ENCODE peak calls at places on chromosomes 16 and 17, in nine cellular contexts. F, N, A, B, R, X, L, E and H are unnamed samples.

GRCh38 chr16:53695070-53695469 is 8.6 kb downstream of the RPGRIP1L start:
- DNase-seq in X (no peak), E (no peak), B (no peak), A (no peak), R (no peak), F (peak; percentile 94), N (no peak), L (peak; percentile 91), H (no peak)

GRCh38 chr17:10600551-10600950 is 51.1 kb upstream of the MYH2 start:
- DNase-seq in A (no peak), R (no peak), B (peak; percentile 74), F (no peak), L (peak; percentile 62), E (no peak), N (no peak), X (no peak), H (no peak)

GRCh38 chr17:9928601-9929341 is 23.7 kb upstream of the RCVRN start:
- DNase-seq in X (no peak), L (peak; percentile 74), R (no peak), A (no peak), E (peak; percentile 20), B (peak; percentile 86), F (peak; percentile 72), N (no peak), H (no peak)

GRCh38 chr17:11047228-11047627 is 193.8 kb upstream of the SHISA6 start:
- DNase-seq in E (no peak), A (no peak), L (no peak), N (no peak), B (no peak), F (no peak), X (no peak), R (no peak), H (no peak)

GRCh38 chr16:2027024-2028010 is 615 bp downstream of the NHERF2 start:
- DNase-seq in X (no peak), F (peak; percentile 64), A (peak; percentile 80), E (peak; percentile 44), N (no peak), R (no peak), L (peak; percentile 60), B (peak; percentile 32), H (no peak)

GRCh38 chr17:15181333-15181732 is 83.8 kb downstream of the PMP22 start:
- DNase-seq in F (no peak), A (no peak), X (no peak), L (no peak), R (no peak), N (no peak), E (no peak), B (no peak), H (no peak)

GRCh38 chr17:28967240-28968135 is 16.2 kb upstream of the PHF12 start:
- DNase-seq in X (no peak), L (no peak), E (peak; percentile 46), A (peak; percentile 70), B (peak; percentile 27), F (peak; percentile 35), N (no peak), R (no peak), H (no peak)

GRCh38 chr17:39081851-39082250 is 69.6 kb downstream of the PLXDC1 start:
- DNase-seq in A (no peak), L (no peak), F (no peak), N (no peak), B (no peak), R (no peak), X (no peak), E (peak; percentile 19), H (no peak)

GRCh38 chr16:89303604-89304003 is 86.1 kb downstream of the ZNF778 start:
- DNase-seq in X (no peak), F (no peak), B (no peak), L (no peak), A (no peak), R (no peak), E (no peak), N (no peak), H (no peak)
- TF ChIP-seq CTCF in X (no peak), F (no peak), B (no peak), L (no peak), A (no peak), R (no peak), E (no peak), N (no peak), H (no peak)

GRCh38 chr17:63848834-63849689 is 6.6 kb upstream of the SMARCD2 start:
- DNase-seq in N (peak; percentile 69), X (peak; percentile 98), B (peak; percentile 93), L (peak; percentile 50), E (peak; percentile 95), F (peak; percentile 82), R (peak; percentile 93), A (peak; percentile 98), H (peak; percentile 96)

GRCh38 chr17:63854709-63855108 is 12.2 kb upstream of the SMARCD2 start:
- DNase-seq in A (peak; percentile 13), X (no peak), F (no peak), R (no peak), L (no peak), N (no peak), E (no peak), B (no peak), H (no peak)

GRCh38 chr17:63855185-63855584 is 12.7 kb upstream of the SMARCD2 start:
- DNase-seq in N (no peak), R (no peak), F (no peak), E (no peak), B (no peak), X (no peak), L (no peak), A (peak; percentile 30), H (no peak)

GRCh38 chr17:63850401-63850800 is 7.9 kb upstream of the SMARCD2 start:
- DNase-seq in L (no peak), E (no peak), R (no peak), B (no peak), X (peak; percentile 20), A (peak; percentile 36), N (no peak), F (no peak), H (no peak)

DNA sequence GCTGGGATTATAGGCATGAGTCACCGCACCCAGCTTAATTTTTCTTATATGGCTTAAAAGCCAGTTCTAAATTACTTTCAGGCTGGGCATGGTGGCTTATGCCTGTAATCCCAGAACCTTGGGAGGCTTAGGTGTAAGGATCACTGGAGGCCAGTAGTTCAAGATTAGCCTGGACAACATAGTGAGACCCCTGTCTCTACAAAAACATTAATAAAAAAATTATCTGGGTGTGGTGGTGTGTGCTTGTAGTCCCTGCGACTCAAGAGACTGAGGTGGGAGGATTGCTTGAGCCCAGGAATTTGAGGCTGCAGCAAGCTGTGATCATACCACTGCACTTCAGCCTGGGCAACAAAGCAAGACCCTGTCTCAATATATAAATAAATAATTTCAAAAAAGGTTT is 10.8 kb upstream of the SMARCD2 start:
- DNase-seq in N (no peak), A (peak; percentile 1), F (no peak), B (no peak), L (no peak), X (no peak), R (no peak), E (no peak), H (no peak)
- TF ChIP-seq CTCF in N (no peak), A (no peak), F (no peak), B (no peak), L (no peak), X (no peak), R (no peak), E (no peak), H (no peak)

DNA sequence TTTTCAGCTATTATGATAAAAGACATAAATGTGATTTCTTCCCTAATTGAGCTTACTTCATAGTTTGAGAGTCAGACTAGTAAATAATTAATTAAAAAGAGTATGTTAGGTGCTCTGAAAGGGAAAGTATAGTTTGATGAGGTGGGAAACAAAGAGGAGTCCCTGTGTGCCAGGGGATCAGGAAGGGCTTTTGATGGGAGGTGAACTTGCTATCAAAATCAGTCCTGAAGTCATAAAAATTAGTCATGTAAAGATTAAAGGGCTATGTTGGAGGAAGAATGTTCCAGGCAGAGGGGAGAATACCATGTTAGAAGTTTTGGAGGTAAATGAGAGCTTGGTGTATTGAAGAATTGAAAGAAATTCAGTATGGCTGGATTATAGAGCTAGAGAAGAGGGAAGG is 31.0 kb downstream of the NFAT5 start:
- DNase-seq in R (no peak), E (no peak), A (no peak), B (no peak), F (no peak), X (no peak), L (no peak), N (no peak), H (no peak)
- TF ChIP-seq CTCF in R (no peak), E (no peak), A (no peak), B (no peak), F (no peak), X (no peak), L (no peak), N (no peak), H (no peak)

GRCh38 chr16:46607529-46607928 is 13.7 kb downstream of the SHCBP1 start:
- DNase-seq in N (no peak), L (peak; percentile 69), R (no peak), A (no peak), F (peak; percentile 54), B (peak; percentile 82), X (no peak), E (peak; percentile 48), H (no peak)
- TF ChIP-seq CTCF in N (peak; percentile 41), L (peak; percentile 79), R (peak; percentile 51), A (peak; percentile 37), F (peak; percentile 36), B (peak; percentile 24), X (peak; percentile 46), E (peak; percentile 76), H (peak; percentile 48)

DNA sequence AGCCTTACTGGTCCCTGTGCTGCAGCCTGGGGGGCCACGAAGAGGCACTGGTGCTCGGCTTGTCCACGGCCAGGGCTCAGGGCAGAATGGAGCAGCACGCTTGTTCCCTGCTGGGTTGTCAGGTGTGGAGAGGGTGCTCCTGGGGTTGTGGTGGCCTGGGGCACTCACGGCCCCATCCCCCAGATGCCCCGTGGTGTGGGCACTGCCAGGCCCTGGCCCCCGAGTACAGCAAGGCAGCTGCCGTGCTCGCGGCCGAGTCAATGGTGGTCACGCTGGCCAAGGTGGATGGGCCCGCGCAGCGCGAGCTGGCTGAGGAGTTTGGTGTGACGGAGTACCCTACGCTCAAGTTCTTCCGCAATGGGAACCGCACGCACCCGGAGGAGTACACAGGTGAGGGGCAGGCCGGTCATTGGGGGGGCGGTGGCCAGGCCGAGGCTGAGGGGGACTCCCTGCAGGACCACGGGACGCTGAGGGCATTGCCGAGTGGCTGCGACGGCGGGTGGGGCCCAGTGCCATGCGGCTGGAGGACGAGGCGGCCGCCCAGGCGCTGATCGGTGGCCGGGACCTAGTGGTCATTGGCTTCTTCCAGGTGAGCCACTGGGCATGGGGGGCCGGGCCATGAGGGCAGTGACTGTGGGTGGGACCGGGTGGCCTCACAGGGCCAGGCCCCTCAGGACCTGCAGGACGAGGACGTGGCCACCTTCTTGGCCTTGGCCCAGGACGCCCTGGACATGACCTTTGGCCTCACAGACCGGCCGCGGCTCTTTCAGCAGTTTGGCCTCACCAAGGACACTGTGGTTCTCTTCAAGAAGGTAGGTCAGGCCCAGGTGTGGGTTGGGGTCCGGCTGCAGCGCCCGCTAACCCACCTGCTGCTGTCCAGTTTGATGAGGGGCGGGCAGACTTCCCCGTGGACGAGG is 1.5 kb downstream of the PDIA2 start:
- DNase-seq in A (no peak), E (no peak), R (no peak), B (no peak), L (no peak), F (no peak), X (peak; percentile 56), N (no peak), H (no peak)
- TF ChIP-seq CTCF in A (no peak), E (no peak), R (no peak), B (no peak), L (no peak), F (no peak), X (no peak), N (no peak), H (no peak)

GRCh38 chr17:7549401-7550055 is 670 bp downstream of the TNFSF12 start:
- DNase-seq in N (no peak), L (no peak), X (no peak), B (no peak), E (no peak), A (peak; percentile 88), F (peak; percentile 10), R (peak; percentile 68), H (no peak)
- TF ChIP-seq CTCF in N (no peak), L (no peak), X (no peak), B (no peak), E (no peak), A (no peak), F (peak; percentile 1), R (no peak), H (no peak)